ENCODE peak calls at places on chromosome 6, in ten cellular contexts. O is sigmoid colon, T is T-helper 2 cell, Y is PC-3, E is H7, G is H54, D is right lobe of liver, Q is GM06990, M is NCI-H1436 treated with DMSO at 0.1 percent for 48 hours, H is NCI-H510A treated with DMSO at 0.1 percent for 48 hours. P is an unnamed sample.

GRCh38 chr6:36028088-36028886 is 679 bp downstream of the MAPK14 start:
- DNase-seq in T (peak; percentile 59), E (peak; percentile 52), M (no peak), H (peak; percentile 48), Q (peak; percentile 60), G (peak; percentile 22), O (peak; percentile 73), Y (peak; percentile 26), D (peak; percentile 57), P (peak; percentile 63)

GRCh38 chr6:108944707-108945685 is 96.8 kb downstream of the ARMC2 start:
- DNase-seq in H (no peak), M (no peak), Q (no peak), G (no peak), E (no peak), O (peak; percentile 90), D (no peak), T (no peak), Y (no peak), P (no peak)

GRCh38 chr6:5673016-5673415 is 333.7 kb downstream of the NRN1 start:
- DNase-seq in G (no peak), Q (no peak), E (no peak), M (no peak), Y (no peak), D (no peak), H (no peak), T (no peak), O (no peak), P (no peak)

GRCh38 chr6:41785689-41786450 is 1.6 kb upstream of the TOMM6 start:
- DNase-seq in Y (no peak), T (peak; percentile 12), E (no peak), D (peak; percentile 48), Q (no peak), O (no peak), G (no peak), H (no peak), M (no peak), P (no peak)

GRCh38 chr6:55141611-55142010 is 32.7 kb upstream of the HCRTR2 start:
- DNase-seq in G (no peak), H (no peak), Y (peak; percentile 52), D (no peak), Q (no peak), O (no peak), E (no peak), T (no peak), M (no peak), P (no peak)

GRCh38 chr6:32244270-32244669 is 20.4 kb upstream of the NOTCH4 start:
- DNase-seq in O (peak; percentile 76), Q (no peak), T (no peak), Y (no peak), H (no peak), E (no peak), M (no peak), D (no peak), G (no peak), P (no peak)

GRCh38 chr6:117483004-117483644 is 650 bp downstream of the DCBLD1 start:
- DNase-seq in T (peak; percentile 24), E (peak; percentile 76), G (peak; percentile 12), Y (peak; percentile 43), M (no peak), Q (peak; percentile 65), H (peak; percentile 49), D (peak; percentile 76), O (peak; percentile 70), P (peak; percentile 84)

GRCh38 chr6:4564746-4565145 is 211.5 kb upstream of the CDYL start:
- DNase-seq in D (no peak), M (no peak), E (no peak), T (no peak), G (no peak), O (no peak), Q (no peak), Y (no peak), H (no peak), P (no peak)

GRCh38 chr6:126804255-126805064 is 314.0 kb upstream of the RSPO3 start:
- DNase-seq in O (no peak), T (peak; percentile 21), E (peak; percentile 20), G (no peak), Y (peak; percentile 63), D (no peak), Q (peak; percentile 7), H (peak; percentile 51), M (no peak), P (no peak)

P was measured in left lobe of liver.